ENCODE peak calls at places on chromosome 22, in ten cellular contexts. Z is mesendoderm; K is CD8-positive, alpha-beta memory T cell; J is stomach; Y is SJSA1; M is foreskin keratinocyte; X is GM23248; N is neural progenitor cell; D is GM23338; O is Panc1. H is an unnamed sample.

GRCh38 chr22:20128902-20129746 is 2.5 kb upstream of the ZDHHC8 start:
- DNase-seq in O (no peak), Z (peak), K (peak), D (peak), J (peak), X (peak), M (no peak), N (peak), Y (no peak), H (no peak)

GRCh38 chr22:43438666-43439347 is 27.0 kb downstream of the MPPED1 start:
- DNase-seq in Y (no peak), M (no peak), K (no peak), J (no peak), X (no peak), D (no peak), O (no peak), N (no peak), Z (no peak), H (no peak)

GRCh38 chr22:49334589-49334873 is 493.1 kb downstream of the BRD1 start:
- DNase-seq in D (no peak), J (no peak), Z (peak), K (no peak), O (no peak), Y (peak), M (no peak), X (no peak), N (no peak), H (no peak)

GRCh38 chr22:49849161-49850020 is 4.3 kb upstream of the ZBED4 start:
- DNase-seq in X (no peak), O (no peak), J (no peak), D (no peak), M (no peak), K (no peak), Z (no peak), N (no peak), Y (no peak), H (no peak)

GRCh38 chr22:46915978-46916730 is 153.7 kb downstream of the TBC1D22A start:
- DNase-seq in J (no peak), Y (peak), O (no peak), Z (no peak), D (no peak), K (no peak), X (peak), N (no peak), M (no peak), H (no peak)

GRCh38 chr22:43789452-43789851 is 22.7 kb downstream of the EFCAB6 start:
- DNase-seq in Z (no peak), J (no peak), Y (peak), M (peak), O (no peak), X (peak), K (no peak), D (no peak), N (no peak), H (peak)

GRCh38 chr22:50260801-50261614 is 475 bp downstream of the MAPK12 start:
- DNase-seq in K (no peak), Z (no peak), Y (no peak), J (peak), M (no peak), D (peak), X (peak), O (no peak), N (peak), H (no peak)

GRCh38 chr22:24421428-24421931 is 5.9 kb upstream of the ADORA2A start:
- DNase-seq in Y (no peak), D (peak), M (no peak), K (no peak), J (no peak), N (peak), X (no peak), Z (peak), O (no peak), H (no peak)

GRCh38 chr22:42164901-42165300 is 34.3 kb upstream of the CYP2D6 start:
- DNase-seq in M (no peak), Z (no peak), O (no peak), N (no peak), Y (no peak), J (no peak), K (no peak), X (no peak), D (no peak), H (no peak)

GRCh38 chr22:23251445-23252093 is 71.3 kb downstream of the BCR start:
- DNase-seq in M (no peak), D (no peak), O (peak), J (peak), Y (no peak), Z (peak), N (no peak), X (peak), K (no peak), H (no peak)

GRCh38 chr22:43378011-43378704 is 33.7 kb upstream of the MPPED1 start:
- DNase-seq in Z (peak), N (no peak), O (no peak), M (no peak), Y (no peak), K (no peak), J (peak), D (no peak), X (peak), H (no peak)

DNA sequence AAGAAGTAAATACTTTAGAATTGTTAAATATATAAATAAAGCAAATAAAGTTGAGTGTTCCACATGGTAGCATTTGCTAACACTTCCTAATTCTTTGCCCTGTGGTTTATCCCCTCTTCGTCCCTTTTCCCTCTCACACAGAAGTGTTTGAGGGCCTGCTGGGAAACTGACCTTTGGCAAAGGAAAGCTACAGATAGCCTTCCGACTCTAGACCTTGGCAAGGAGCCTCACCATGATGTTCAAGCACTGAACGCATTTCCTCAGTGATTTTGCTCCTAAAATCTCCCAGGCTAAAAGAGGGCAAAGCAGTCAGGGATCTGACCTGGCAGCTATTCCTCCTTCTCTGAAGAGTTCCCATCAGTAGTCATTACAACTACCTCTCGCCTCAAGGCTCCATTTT is 52.5 kb upstream of the HORMAD2 start:
- DNase-seq in K (no peak), O (no peak), D (no peak), M (no peak), Y (no peak), Z (no peak), N (no peak), X (no peak), J (peak), H (no peak)
- H3K27ac ChIP-seq in K (no peak), O (no peak), D (no peak), M (no peak), Y (no peak), Z (no peak), N (no peak), X (no peak), J (no peak), H (peak)

GRCh38 chr22:36385491-36386350 is 2.0 kb downstream of the MYH9 start:
- DNase-seq in M (no peak), Y (peak), K (peak), N (peak), J (peak), D (peak), Z (peak), X (peak), O (no peak), H (no peak)

GRCh38 chr22:36381513-36382079 is 6.2 kb downstream of the MYH9 start:
- DNase-seq in J (no peak), M (no peak), Z (no peak), D (no peak), N (no peak), O (no peak), K (no peak), X (no peak), Y (no peak), H (no peak)

GRCh38 chr22:36386351-36386899 is 1.3 kb downstream of the MYH9 start:
- DNase-seq in X (peak), D (no peak), J (no peak), N (peak), K (no peak), Z (no peak), O (no peak), Y (no peak), M (no peak), H (no peak)

GRCh38 chr22:36384766-36385400 is 2.9 kb downstream of the MYH9 start:
- DNase-seq in N (peak), O (no peak), M (no peak), K (peak), Z (peak), X (peak), D (peak), Y (no peak), J (no peak), H (no peak)

GRCh38 chr22:36383110-36383581 is 4.6 kb downstream of the MYH9 start:
- DNase-seq in O (no peak), N (no peak), X (peak), M (no peak), Y (peak), J (peak), D (no peak), Z (no peak), K (peak), H (no peak)
- H3K27ac ChIP-seq in O (peak), N (no peak), X (peak), M (no peak), Y (no peak), J (peak), D (no peak), Z (no peak), K (peak), H (peak)

DNA sequence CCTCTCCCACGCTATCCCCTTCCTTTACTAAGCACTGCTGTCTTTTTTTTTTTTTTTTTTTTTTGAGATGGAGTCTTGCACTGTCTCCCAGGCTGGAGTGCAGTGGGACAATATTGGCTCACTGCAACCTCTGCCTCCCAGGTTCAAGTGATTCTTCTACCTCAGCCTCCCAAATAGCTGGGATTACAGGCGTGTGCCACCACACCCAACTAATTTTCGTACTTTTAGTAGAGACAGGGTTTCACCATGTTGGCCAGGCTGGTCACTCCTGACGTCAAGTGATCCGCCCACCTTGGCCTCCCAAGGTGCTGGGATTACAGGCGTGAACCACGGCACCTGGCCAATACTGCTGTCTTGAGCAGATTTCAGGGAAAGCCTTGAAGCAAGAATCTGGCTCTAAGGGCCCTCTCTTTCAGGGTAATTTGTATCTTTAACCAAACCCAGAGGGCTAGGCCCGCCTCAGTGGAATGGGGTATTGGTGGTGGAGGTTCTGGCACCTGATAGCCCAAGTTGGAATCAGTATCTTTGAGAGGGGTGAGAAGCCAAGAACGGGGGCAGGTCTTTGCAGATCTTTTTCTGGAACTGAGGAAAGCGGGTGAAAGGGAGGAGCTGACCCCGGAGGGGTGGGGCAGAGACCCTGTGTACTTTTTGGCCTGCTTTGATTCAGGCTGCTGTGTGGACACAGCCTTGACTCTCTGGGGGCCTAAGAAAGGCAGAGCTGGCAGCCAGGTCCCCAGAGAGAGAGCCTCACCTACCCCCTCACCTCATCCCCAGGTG is 37.0 kb downstream of the TRIOBP start:
- DNase-seq in D (no peak), X (no peak), J (peak), M (no peak), N (no peak), O (no peak), Z (no peak), K (no peak), Y (no peak), H (no peak)
- H3K27ac ChIP-seq in D (no peak), X (no peak), J (peak), M (no peak), N (no peak), O (no peak), Z (no peak), K (no peak), Y (no peak), H (no peak)

DNA sequence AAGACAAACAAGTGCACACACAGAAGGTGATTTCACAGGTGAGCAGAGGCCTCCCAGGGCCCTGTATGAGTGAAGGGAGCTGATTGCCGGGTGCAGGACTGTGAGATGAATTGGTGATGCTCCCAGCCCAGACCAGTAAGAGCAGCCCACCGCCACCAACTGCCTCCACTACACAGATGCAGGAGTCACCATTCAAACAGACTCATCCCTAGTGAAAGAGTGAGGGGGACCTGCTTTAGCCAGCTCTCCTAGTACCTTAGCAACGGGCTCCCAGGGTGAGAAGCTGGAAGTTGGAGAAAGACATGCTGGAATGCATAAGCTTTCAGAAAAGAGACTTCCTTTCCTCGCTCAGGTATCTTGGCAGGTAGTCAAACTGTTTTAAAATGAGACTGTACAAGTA is 146.1 kb downstream of the ATXN10 start:
- DNase-seq in D (no peak), M (no peak), J (no peak), Z (no peak), O (no peak), K (no peak), Y (no peak), X (no peak), N (no peak), H (no peak)
- H3K27ac ChIP-seq in D (peak), M (no peak), J (no peak), Z (no peak), O (no peak), K (no peak), Y (no peak), X (no peak), N (no peak), H (no peak)

GRCh38 chr22:40595497-40596234 is 40.9 kb downstream of the MRTFA start:
- DNase-seq in N (no peak), X (peak), Z (no peak), J (no peak), O (no peak), M (no peak), D (no peak), K (no peak), Y (no peak), H (no peak)
- H3K27ac ChIP-seq in N (no peak), X (no peak), Z (no peak), J (no peak), O (no peak), M (no peak), D (no peak), K (no peak), Y (no peak), H (no peak)

GRCh38 chr22:31615481-31615840 is 46.6 kb downstream of the PISD start:
- DNase-seq in D (no peak), Y (no peak), O (no peak), Z (no peak), M (no peak), K (no peak), N (no peak), J (no peak), X (no peak), H (no peak)
- H3K27ac ChIP-seq in D (peak), Y (no peak), O (no peak), Z (no peak), M (no peak), K (no peak), N (no peak), J (no peak), X (no peak), H (no peak)